ENCODE peak calls at places on chromosomes 1 and 21, in four cellular contexts. A is stimulated activated CD4-positive, alpha-beta T cell treated with anti-CD3 and anti-CD28 coated beads, TNF-alpha, amount 100 ng/mL, for 24 hours; U is Calu3; Q is stromal cell of bone marrow. S is an unnamed sample.

GRCh38 chr1:92486251-92487077 is at the start of gene GFI1:
- DNase-seq in A (peak), U (no peak), Q (no peak), S (peak)

GRCh38 chr1:64540265-64540791 is 70.4 kb downstream of the CACHD1 start:
- DNase-seq in A (no peak), U (no peak), Q (peak), S (no peak)

GRCh38 chr1:48725331-48725730 is 51.4 kb downstream of the BEND5 start:
- DNase-seq in A (no peak), U (no peak), Q (no peak), S (no peak)

GRCh38 chr1:156499703-156500577 is 635 bp downstream of the MEF2D start:
- DNase-seq in A (peak), U (peak), Q (no peak), S (peak)

GRCh38 chr21:45494851-45495680 is 47.2 kb downstream of the SLC19A1 start:
- DNase-seq in A (no peak), U (no peak), Q (no peak), S (no peak)

GRCh38 chr1:219812491-219813221 is 115.7 kb downstream of the SLC30A10 start:
- DNase-seq in A (no peak), U (peak), Q (peak), S (no peak)

GRCh38 chr1:164673584-164674214 is 114.7 kb downstream of the PBX1 start:
- DNase-seq in A (no peak), U (no peak), Q (no peak), S (no peak)

GRCh38 chr1:204647114-204647804 is 38.3 kb downstream of the LRRN2 start:
- DNase-seq in A (no peak), U (peak), Q (peak), S (no peak)

GRCh38 chr21:44987886-44988606 is 48.2 kb downstream of the SLX9 start:
- DNase-seq in A (no peak), U (no peak), Q (no peak), S (no peak)

GRCh38 chr1:27832762-27833161 is 2.2 kb downstream of the PPP1R8 start:
- DNase-seq in A (no peak), U (no peak), Q (no peak), S (no peak)

GRCh38 chr1:214549604-214550338 is 1.6 kb downstream of the PTPN14 start:
- DNase-seq in A (no peak), U (no peak), Q (peak), S (no peak)

GRCh38 chr1:183291802-183292515 is 105.9 kb downstream of the LAMC2 start:
- DNase-seq in A (no peak), U (no peak), Q (peak), S (no peak)

GRCh38 chr1:247338723-247339270 is 7.1 kb upstream of the ZNF496 start:
- DNase-seq in A (no peak), U (no peak), Q (no peak), S (no peak)

GRCh38 chr1:24329797-24330543 is 10.8 kb downstream of the GRHL3 start:
- DNase-seq in A (no peak), U (no peak), Q (no peak), S (no peak)

GRCh38 chr1:150555198-150555970 is 6.2 kb downstream of the ADAMTSL4 start:
- DNase-seq in A (no peak), U (no peak), Q (no peak), S (no peak)

GRCh38 chr1:153536618-153537375 is 1.0 kb upstream of the S100A6 start:
- DNase-seq in A (no peak), U (peak), Q (no peak), S (no peak)

GRCh38 chr1:111030590-111030989 is 66.9 kb upstream of the LRIF1 start:
- DNase-seq in A (peak), U (peak), Q (peak), S (peak)